ENCODE peak calls at places on chromosomes 3 and 15, in four cellular contexts. T is pancreas; E is CD4-positive, CD25-positive, alpha-beta regulatory T cell; R is Panc1. K is an unnamed sample.
A peak's percentile ranks its signal among the peaks of the same experiment; 100 is the strongest.

GRCh38 chr15:94235681-94236080 is 4.3 kb downstream of the MCTP2 start:
- DNase-seq in T (no peak), E (no peak), R (no peak), K (no peak)

GRCh38 chr15:67259375-67259774 is 4.8 kb downstream of the IQCH start:
- DNase-seq in E (no peak), R (no peak), T (no peak), K (no peak)

GRCh38 chr3:77159182-77159581 is 119.3 kb downstream of the ROBO2 start:
- DNase-seq in T (no peak), E (no peak), R (no peak), K (no peak)

GRCh38 chr3:195119461-195120198 is 151.3 kb downstream of the XXYLT1 start:
- DNase-seq in E (no peak), R (no peak), T (no peak), K (peak; percentile 39)

GRCh38 chr3:6168242-6168641 is 692.7 kb upstream of the GRM7 start:
- DNase-seq in T (no peak), R (no peak), E (no peak), K (no peak)

GRCh38 chr15:81235781-81236507 is 39.3 kb downstream of the IL16 start:
- DNase-seq in T (no peak), R (no peak), E (no peak), K (no peak)

GRCh38 chr3:99175276-99175801 is 273.8 kb upstream of the DCBLD2 start:
- DNase-seq in E (no peak), T (no peak), R (no peak), K (no peak)

GRCh38 chr3:4797201-4797600 is 182.0 kb upstream of the BHLHE40 start:
- DNase-seq in R (no peak), E (no peak), T (no peak), K (no peak)

GRCh38 chr15:55245058-55245457 is 44.6 kb downstream of the RAB27A start:
- DNase-seq in R (no peak), E (no peak), T (no peak), K (no peak)

GRCh38 chr3:84965141-84965540 is 6.4 kb downstream of the CADM2 start:
- DNase-seq in T (no peak), E (no peak), R (no peak), K (no peak)

GRCh38 chr3:65856907-65857306 is 181.8 kb downstream of the MAGI1 start:
- DNase-seq in E (no peak), R (no peak), T (no peak), K (no peak)

GRCh38 chr15:49168026-49168425 is 2.0 kb upstream of the GALK2 start:
- DNase-seq in E (no peak), T (no peak), R (no peak), K (no peak)

GRCh38 chr3:152382312-152383135 is 113.8 kb downstream of the MBNL1 start:
- DNase-seq in E (no peak), T (no peak), R (no peak), K (no peak)

GRCh38 chr3:47780727-47781325 is 867 bp downstream of the SMARCC1 start:
- DNase-seq in T (no peak), R (no peak), E (peak; percentile 12), K (no peak)

GRCh38 chr3:122754867-122755835 is 38.5 kb downstream of the HSPBAP1 start:
- DNase-seq in E (peak; percentile 52), T (no peak), R (peak; percentile 36), K (peak; percentile 72)

GRCh38 chr15:86906406-86906805 is 826.7 kb downstream of the AGBL1 start:
- DNase-seq in E (no peak), R (no peak), T (no peak), K (no peak)

GRCh38 chr3:45955017-45955647 is 11.9 kb downstream of the CXCR6 start:
- DNase-seq in T (no peak), R (no peak), E (no peak), K (no peak)

GRCh38 chr3:137046746-137047145 is 89.0 kb downstream of the IL20RB start:
- DNase-seq in E (no peak), T (no peak), R (no peak), K (no peak)

GRCh38 chr3:106007512-106007911 is 138.7 kb upstream of the CBLB start:
- DNase-seq in R (no peak), T (no peak), E (no peak), K (no peak)

GRCh38 chr3:8639585-8639984 is 5.0 kb downstream of the SSUH2 start:
- DNase-seq in R (no peak), T (no peak), E (no peak), K (no peak)

GRCh38 chr15:74784426-74784825 is 2.5 kb downstream of the CSK start:
- DNase-seq in E (no peak), T (no peak), R (no peak), K (no peak)

GRCh38 chr3:98730338-98730737 is 32.8 kb upstream of the ST3GAL6 start:
- DNase-seq in E (no peak), T (no peak), R (no peak), K (no peak)

GRCh38 chr3:134864644-134865043 is 69.6 kb downstream of the EPHB1 start:
- DNase-seq in R (no peak), T (no peak), E (no peak), K (no peak)

GRCh38 chr15:65870889-65871533 is 1.7 kb downstream of the RAB11A start:
- DNase-seq in E (no peak), T (no peak), R (no peak), K (no peak)

GRCh38 chr3:64888840-64889239 is 201.0 kb upstream of the ADAMTS9 start:
- DNase-seq in E (no peak), T (no peak), R (no peak), K (no peak)

GRCh38 chr15:64462492-64462891 is 2.1 kb downstream of the ZNF609 start:
- DNase-seq in T (no peak), E (no peak), R (no peak), K (no peak)

GRCh38 chr15:58520464-58520863 is 88.7 kb downstream of the LIPC start:
- DNase-seq in T (no peak), E (no peak), R (no peak), K (no peak)

GRCh38 chr3:52801839-52802238 is 7.2 kb downstream of the ITIH3 start:
- DNase-seq in R (no peak), T (no peak), E (no peak), K (no peak)

GRCh38 chr15:68261980-68262379 is 15.6 kb upstream of the FEM1B start:
- DNase-seq in T (no peak), R (no peak), E (no peak), K (no peak)

GRCh38 chr15:59688383-59688887 is 685 bp downstream of the BNIP2 start:
- DNase-seq in E (peak; percentile 58), R (no peak), T (no peak), K (no peak)

GRCh38 chr3:100796556-100796955 is 87.3 kb downstream of the TFG start:
- DNase-seq in E (no peak), T (no peak), R (no peak), K (no peak)

GRCh38 chr3:139534992-139535879 is 4.3 kb downstream of the RBP1 start:
- DNase-seq in R (no peak), E (no peak), T (peak; percentile 92), K (no peak)

GRCh38 chr3:126005951-126006350 is 37.0 kb downstream of the ROPN1B start:
- DNase-seq in T (no peak), E (no peak), R (no peak), K (no peak)

GRCh38 chr3:135012101-135012500 is 217.0 kb downstream of the EPHB1 start:
- DNase-seq in R (no peak), E (no peak), T (no peak), K (no peak)

GRCh38 chr3:46847744-46848143 is 15.5 kb downstream of the MYL3 start:
- DNase-seq in T (no peak), R (no peak), E (no peak), K (no peak)

GRCh38 chr3:109125902-109126301 is 8.0 kb upstream of the MORC1 start:
- DNase-seq in T (no peak), E (no peak), R (no peak), K (no peak)

GRCh38 chr3:151203053-151203420 is at the start of gene GPR171:
- DNase-seq in T (no peak), R (no peak), E (peak; percentile 76), K (no peak)

GRCh38 chr15:28955160-28955502 is 69.4 kb downstream of the APBA2 start:
- DNase-seq in R (no peak), T (no peak), E (no peak), K (no peak)

GRCh38 chr15:100278596-100279380 is 63.0 kb downstream of the ADAMTS17 start:
- DNase-seq in T (no peak), R (no peak), E (no peak), K (no peak)
- H3K9me3 ChIP-seq in T (no peaks in the 10 kb centered on the region), R (no peaks in the 10 kb centered on the region), E (peaks cover 6% of the 10 kb centered on the region), K (no peaks in the 10 kb centered on the region)

DNA sequence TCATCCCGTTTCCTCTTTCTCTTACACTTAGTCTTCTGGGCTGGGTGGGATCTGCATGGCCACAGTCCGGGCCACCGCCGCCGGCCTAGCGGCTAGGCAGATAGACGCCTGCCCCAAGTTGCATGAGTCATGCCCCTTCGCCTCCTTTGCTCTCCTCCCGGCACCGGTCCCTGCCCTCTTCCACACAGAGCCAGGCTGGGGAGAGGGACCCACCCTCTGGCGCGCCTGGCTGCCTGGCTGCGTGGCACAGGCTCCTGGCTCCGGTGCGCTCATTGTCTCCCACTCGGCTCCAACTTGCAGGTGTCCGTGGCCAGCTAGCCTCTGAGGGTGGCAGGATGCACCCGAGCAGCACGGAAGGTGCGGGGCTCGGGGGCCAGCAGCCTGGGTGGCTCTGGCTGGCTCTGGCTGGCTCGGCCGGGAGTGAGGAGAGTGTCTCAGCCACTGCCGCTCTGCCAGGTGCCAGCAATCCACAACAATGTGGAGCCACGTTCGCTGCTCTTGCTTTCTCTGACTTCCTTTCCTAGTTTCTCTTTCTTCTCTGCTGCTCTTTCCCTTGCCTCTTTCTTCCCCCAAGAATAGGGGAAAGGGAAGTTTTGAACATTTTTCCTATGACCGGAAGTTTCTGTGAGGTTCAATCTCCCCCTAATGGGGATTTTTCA is 22.4 kb upstream of the MTHFS start:
- DNase-seq in T (no peak), R (no peak), E (no peak), K (no peak)
- H3K9me3 ChIP-seq in T (no peaks in the 10 kb centered on the region), R (peaks cover 68% of the 10 kb centered on the region), E (peaks cover 56% of the 10 kb centered on the region), K (peaks cover 5% of the 10 kb centered on the region)

DNA sequence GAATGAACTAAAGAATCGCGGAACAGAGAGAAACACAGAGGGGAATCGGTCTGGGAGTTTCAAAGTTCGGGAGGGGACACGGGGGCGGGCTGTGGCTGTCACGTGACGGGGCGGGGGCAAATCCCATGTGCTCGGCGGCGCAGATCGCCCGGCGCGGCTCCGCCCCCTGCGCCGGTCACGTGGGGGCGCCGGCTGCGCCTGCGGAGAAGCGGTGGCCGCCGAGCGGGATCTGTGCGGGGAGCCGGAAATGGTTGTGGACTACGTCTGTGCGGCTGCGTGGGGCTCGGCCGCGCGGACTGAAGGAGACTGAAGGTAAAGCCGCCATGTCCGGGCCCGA is at the start of gene EIF4G1:
- DNase-seq in R (no peak), E (peak; percentile 91), T (peak; percentile 97), K (no peak)
- H3K9me3 ChIP-seq in R (no peaks in the 10 kb centered on the region), E (no peaks in the 10 kb centered on the region), T (no peaks in the 10 kb centered on the region), K (no peaks in the 10 kb centered on the region)

GRCh38 chr15:25061808-25062550 is 107.2 kb downstream of the SNRPN start:
- DNase-seq in R (no peak), E (no peak), T (no peak), K (no peak)
- H3K9me3 ChIP-seq in R (peaks cover 64% of the 10 kb centered on the region), E (peaks cover 90% of the 10 kb centered on the region), T (peaks cover 14% of the 10 kb centered on the region), K (peaks cover 14% of the 10 kb centered on the region)

GRCh38 chr15:25175033-25175788 is 220.4 kb downstream of the SNRPN start:
- DNase-seq in T (peak; percentile 42), E (no peak), R (no peak), K (no peak)
- H3K9me3 ChIP-seq in T (no peaks in the 10 kb centered on the region), E (peaks cover 4% of the 10 kb centered on the region), R (no peaks in the 10 kb centered on the region), K (peaks cover 15% of the 10 kb centered on the region)

GRCh38 chr3:31652296-31652695 is 119.6 kb downstream of the STT3B start:
- DNase-seq in T (no peak), R (no peak), E (no peak), K (no peak)
- H3K9me3 ChIP-seq in T (peaks cover 3% of the 10 kb centered on the region), R (peaks cover 20% of the 10 kb centered on the region), E (peaks cover 66% of the 10 kb centered on the region), K (no peaks in the 10 kb centered on the region)